ENCODE peak calls at places on chromosomes 6 and 20, in six cellular contexts. A, X, B, S, O and G are unnamed samples.

GRCh38 chr6:31609519-31610406 is 5.3 kb upstream of the AIF1 start:
- DNase-seq in A (no peak), O (no peak), X (no peak), S (no peak), B (no peak), G (peak)

GRCh38 chr6:119052292-119052889 is 26.1 kb downstream of the FAM184A start:
- DNase-seq in B (no peak), X (no peak), O (no peak), S (no peak), A (no peak), G (no peak)

GRCh38 chr6:19873031-19873430 is 35.9 kb downstream of the ID4 start:
- DNase-seq in A (peak), X (peak), S (no peak), O (peak), B (no peak), G (no peak)

GRCh38 chr6:18976091-18976490 is 588.9 kb downstream of the RNF144B start:
- DNase-seq in A (no peak), X (no peak), B (no peak), S (no peak), O (no peak), G (no peak)

GRCh38 chr6:144334150-144334708 is 49.1 kb downstream of the UTRN start:
- DNase-seq in S (no peak), X (no peak), B (no peak), O (peak), A (no peak), G (peak)

GRCh38 chr20:31979713-31980426 is 11.9 kb downstream of the XKR7 start:
- DNase-seq in B (no peak), S (no peak), X (no peak), O (no peak), A (no peak), G (no peak)

GRCh38 chr6:26309731-26310142 is 55.3 kb upstream of the BTN3A2 start:
- DNase-seq in X (peak), B (no peak), S (no peak), A (peak), O (peak), G (peak)

GRCh38 chr20:46307999-46308257 is 370 bp downstream of the CDH22 start:
- DNase-seq in X (no peak), O (no peak), S (no peak), B (no peak), A (no peak), G (peak)

GRCh38 chr6:159044899-159045727 is at the start of gene TAGAP:
- DNase-seq in A (no peak), B (no peak), X (no peak), O (peak), S (peak), G (no peak)

GRCh38 chr20:54161008-54161820 is 12.6 kb downstream of the CYP24A1 start:
- DNase-seq in B (no peak), A (no peak), S (no peak), X (peak), O (no peak), G (no peak)

GRCh38 chr6:56795852-56796532 is 153.3 kb upstream of the DST start:
- DNase-seq in S (no peak), A (no peak), O (no peak), X (peak), B (peak), G (no peak)

GRCh38 chr6:139296927-139297326 is 5.1 kb upstream of the TXLNB start:
- DNase-seq in O (peak), B (no peak), A (no peak), S (no peak), X (no peak), G (no peak)

GRCh38 chr6:148462203-148462602 is 119.6 kb downstream of the SASH1 start:
- DNase-seq in A (no peak), X (no peak), S (no peak), O (no peak), B (peak), G (no peak)
- TF ChIP-seq MYC in A (no peak), X (no peak), S (no peak), O (no peak), B (no peak), G (no peak)

GRCh38 chr20:59731371-59731770 is 127.0 kb downstream of the PHACTR3 start:
- DNase-seq in X (no peak), A (no peak), S (no peak), O (no peak), B (no peak), G (no peak)

GRCh38 chr20:59729476-59729875 is 125.1 kb downstream of the PHACTR3 start:
- DNase-seq in X (no peak), B (no peak), S (no peak), O (no peak), A (no peak), G (no peak)

GRCh38 chr20:59725476-59726119 is 121.3 kb downstream of the PHACTR3 start:
- DNase-seq in B (no peak), O (peak), X (no peak), A (no peak), S (no peak), G (no peak)

GRCh38 chr20:59726196-59726595 is 121.9 kb downstream of the PHACTR3 start:
- DNase-seq in O (peak), B (no peak), X (no peak), S (no peak), A (no peak), G (no peak)

GRCh38 chr20:59728722-59729430 is 124.5 kb downstream of the PHACTR3 start:
- DNase-seq in S (no peak), B (no peak), O (no peak), X (no peak), A (no peak), G (no peak)
- TF ChIP-seq MYC in S (no peak), B (no peak), O (no peak), X (no peak), A (no peak), G (no peak)

GRCh38 chr6:99905209-99906106 is 88.6 kb downstream of the MCHR2 start:
- DNase-seq in O (peak), A (peak), X (peak), B (peak), S (no peak), G (peak)
- TF ChIP-seq MYC in O (no peak), A (no peak), X (no peak), B (no peak), S (no peak), G (no peak)

DNA sequence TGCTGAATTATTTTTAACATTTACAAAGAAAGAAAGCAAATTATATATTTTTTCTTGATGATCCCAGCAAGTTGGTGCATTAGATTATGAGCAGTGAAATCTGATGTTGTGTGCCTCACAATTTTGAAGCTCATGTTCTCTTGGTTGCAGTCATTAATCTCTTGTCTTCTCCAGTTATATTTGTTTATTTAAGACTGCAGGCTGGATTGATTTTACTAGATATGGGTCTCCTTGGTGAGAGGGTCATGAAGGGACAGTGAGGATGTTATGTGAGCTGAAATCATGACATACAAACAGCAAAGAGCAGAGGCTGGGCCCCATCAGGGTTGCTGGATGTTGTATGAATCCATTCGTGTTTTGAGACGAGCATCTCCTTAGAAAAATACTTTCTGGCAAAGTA is 64.2 kb upstream of the AKIRIN2 start:
- DNase-seq in S (no peak), O (no peak), B (no peak), X (no peak), A (peak), G (no peak)
- TF ChIP-seq MYC in S (no peak), O (no peak), B (no peak), X (no peak), A (no peak), G (no peak)

DNA sequence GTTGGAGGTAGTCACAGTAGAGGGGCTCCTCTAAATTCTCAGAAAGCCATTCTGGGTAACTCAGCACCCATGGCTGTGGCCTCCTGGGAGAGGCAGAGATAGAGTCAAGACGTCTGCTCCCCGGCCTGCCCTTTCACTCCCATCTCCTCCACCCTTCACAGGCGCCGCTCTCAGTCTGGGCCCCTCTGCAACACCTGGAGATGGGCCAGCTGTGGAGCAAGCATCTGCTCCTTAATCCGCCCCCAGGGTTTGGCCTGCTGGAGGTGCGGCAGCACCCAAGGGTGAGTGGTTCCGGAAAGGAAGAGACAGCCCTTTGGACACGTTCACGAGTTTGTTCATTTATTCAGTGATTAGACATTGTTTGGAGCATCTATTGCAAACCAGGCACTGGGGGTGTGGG is 271.3 kb downstream of the BMP7 start:
- DNase-seq in B (no peak), X (no peak), S (no peak), A (no peak), O (no peak), G (no peak)
- TF ChIP-seq MYC in B (no peak), X (no peak), S (no peak), A (no peak), O (no peak), G (no peak)

GRCh38 chr6:52362443-52363221 is 681 bp downstream of the PAQR8 start:
- DNase-seq in B (peak), S (no peak), O (no peak), A (no peak), X (no peak), G (peak)

GRCh38 chr6:52361347-52361944 is 505 bp upstream of the PAQR8 start:
- DNase-seq in S (no peak), A (no peak), X (no peak), B (no peak), O (peak), G (peak)

GRCh38 chr6:52364480-52365166 is 2.7 kb downstream of the PAQR8 start:
- DNase-seq in S (no peak), X (no peak), B (no peak), A (no peak), O (no peak), G (no peak)

GRCh38 chr6:52361945-52362442 is at the start of gene PAQR8:
- DNase-seq in A (no peak), X (peak), B (peak), S (no peak), O (peak), G (peak)

GRCh38 chr6:52363222-52363867 is 1.4 kb downstream of the PAQR8 start:
- DNase-seq in B (no peak), X (no peak), O (no peak), S (no peak), A (peak), G (no peak)
- TF ChIP-seq MYC in B (no peak), X (no peak), O (no peak), S (no peak), A (peak), G (no peak)

DNA sequence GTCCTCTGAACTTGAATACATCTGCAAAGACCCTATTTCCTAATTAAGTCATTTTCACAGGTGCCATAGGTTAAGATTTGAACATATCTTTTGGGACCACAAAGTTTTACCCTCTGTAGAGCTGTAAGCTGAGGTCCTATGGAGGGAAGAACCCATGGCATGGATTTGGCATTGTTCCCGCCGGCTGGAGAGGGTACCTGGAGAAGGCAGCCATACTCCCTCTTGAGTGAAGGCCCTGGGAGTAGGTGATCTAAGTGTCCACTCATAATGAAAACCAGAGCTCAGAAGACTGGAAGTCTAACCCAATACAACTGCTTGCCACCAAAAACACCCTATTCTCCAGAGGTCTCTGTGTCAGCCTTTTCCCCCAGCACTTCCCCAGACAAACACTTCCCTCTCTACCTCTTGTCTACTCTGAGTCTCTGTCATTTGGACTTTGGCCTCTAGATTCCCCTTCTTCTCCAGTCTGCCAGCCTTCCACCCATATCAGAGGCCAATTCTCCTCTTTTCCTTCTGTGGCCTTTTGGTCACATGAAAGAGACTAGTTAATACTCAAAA is 364.0 kb downstream of the MAFB start:
- DNase-seq in X (no peak), S (no peak), B (no peak), O (peak), A (no peak), G (no peak)
- TF ChIP-seq MYC in X (no peak), S (no peak), B (no peak), O (no peak), A (no peak), G (no peak)